ENCODE peak calls at places on chromosomes 1 and 21, in eight cellular contexts. E is GM23248, C is astrocyte, K is MM.1S, J is fibroblast of lung, H is GM23338, P is DND-41, O is H9. B is an unnamed sample.

GRCh38 chr21:40640427-40640826 is 206.5 kb downstream of the DSCAM start:
- DNase-seq in E (no peak), C (no peak), K (no peak), J (no peak), H (no peak), P (no peak), O (no peak), B (no peak)

GRCh38 chr21:44516342-44516741 is 23.7 kb downstream of the KRTAP10-1 start:
- DNase-seq in E (no peak), C (no peak), K (no peak), J (no peak), H (no peak), P (no peak), O (no peak), B (no peak)

GRCh38 chr1:40014812-40015594 is 25.5 kb upstream of the CAP1 start:
- DNase-seq in E (peak), C (peak), K (no peak), J (peak), H (no peak), P (no peak), O (no peak), B (no peak)

GRCh38 chr1:40232444-40232843 is 15.3 kb upstream of the TMCO2 start:
- DNase-seq in E (no peak), C (no peak), K (peak), J (no peak), H (no peak), P (peak), O (no peak), B (peak)

GRCh38 chr1:79547514-79547913 is 541.0 kb upstream of the ADGRL4 start:
- DNase-seq in E (no peak), C (no peak), K (no peak), J (no peak), H (no peak), P (no peak), O (no peak), B (no peak)

GRCh38 chr1:101293461-101294045 is 56.7 kb downstream of the S1PR1 start:
- DNase-seq in E (no peak), C (peak), K (no peak), J (no peak), H (no peak), P (peak), O (no peak), B (no peak)

GRCh38 chr21:36124395-36124794 is 10.5 kb upstream of the CBR3 start:
- DNase-seq in E (no peak), C (no peak), K (no peak), J (no peak), H (no peak), P (no peak), O (no peak), B (no peak)

GRCh38 chr1:172902861-172903381 is 147.8 kb downstream of the TNFSF18 start:
- DNase-seq in E (peak), C (peak), K (peak), J (peak), H (no peak), P (no peak), O (no peak), B (no peak)

GRCh38 chr1:205248793-205249601 is 21.3 kb downstream of the TMCC2 start:
- DNase-seq in E (no peak), C (peak), K (no peak), J (peak), H (no peak), P (no peak), O (no peak), B (no peak)

GRCh38 chr1:147451628-147452027 is 89.7 kb upstream of the BCL9 start:
- DNase-seq in E (no peak), C (no peak), K (no peak), J (no peak), H (no peak), P (no peak), O (no peak), B (no peak)

GRCh38 chr1:224205438-224205840 is 22.4 kb downstream of the DEGS1 start:
- DNase-seq in E (peak), C (peak), K (no peak), J (peak), H (no peak), P (peak), O (no peak), B (peak)

GRCh38 chr1:53328009-53328489 is at the start of gene LRP8:
- DNase-seq in E (peak), C (peak), K (peak), J (peak), H (peak), P (peak), O (peak), B (peak)

GRCh38 chr1:110874303-110875215 is 1.6 kb downstream of the CD53 start:
- DNase-seq in E (no peak), C (no peak), K (peak), J (no peak), H (no peak), P (peak), O (no peak), B (no peak)

GRCh38 chr1:110870721-110871388 is 2.1 kb upstream of the CD53 start:
- DNase-seq in E (no peak), C (no peak), K (no peak), J (no peak), H (peak), P (no peak), O (no peak), B (no peak)

GRCh38 chr1:110872745-110873435 is at the start of gene CD53:
- DNase-seq in E (no peak), C (no peak), K (peak), J (no peak), H (no peak), P (peak), O (no peak), B (peak)

GRCh38 chr1:110873856-110874255 is 908 bp downstream of the CD53 start:
- DNase-seq in E (no peak), C (no peak), K (peak), J (no peak), H (no peak), P (peak), O (no peak), B (no peak)

DNA sequence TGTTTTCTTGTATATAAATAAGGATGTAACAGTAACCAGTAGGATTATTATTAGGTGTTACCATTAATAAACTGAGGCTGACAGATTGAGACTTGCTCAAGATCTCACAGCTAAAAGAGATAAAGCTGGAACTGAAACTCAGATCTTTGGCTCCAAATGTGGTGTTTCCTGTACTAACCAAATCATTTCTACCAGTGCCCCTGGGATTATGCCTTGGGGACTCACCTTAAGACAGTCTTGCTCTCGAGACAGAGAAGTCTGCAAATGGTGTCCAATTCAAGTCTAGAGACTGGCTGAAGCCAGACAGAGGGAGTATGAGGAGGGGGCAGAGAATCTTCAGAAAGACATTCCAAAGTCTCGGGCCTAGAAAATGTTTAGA is 593 bp upstream of the CD53 start:
- DNase-seq in E (no peak), C (no peak), K (no peak), J (no peak), H (no peak), P (no peak), O (no peak), B (peak)
- H2AFZ ChIP-seq in E (no peak), C (no peak), K (no peak), J (no peak), H (peak), P (peak), O (no peak), B (no peak)

GRCh38 chr1:232062967-232063366 is 436.4 kb downstream of the DISC1 start:
- DNase-seq in E (no peak), C (no peak), K (no peak), J (no peak), H (no peak), P (no peak), O (no peak), B (no peak)
- H2AFZ ChIP-seq in E (no peak), C (no peak), K (no peak), J (no peak), H (no peak), P (no peak), O (no peak), B (no peak)

DNA sequence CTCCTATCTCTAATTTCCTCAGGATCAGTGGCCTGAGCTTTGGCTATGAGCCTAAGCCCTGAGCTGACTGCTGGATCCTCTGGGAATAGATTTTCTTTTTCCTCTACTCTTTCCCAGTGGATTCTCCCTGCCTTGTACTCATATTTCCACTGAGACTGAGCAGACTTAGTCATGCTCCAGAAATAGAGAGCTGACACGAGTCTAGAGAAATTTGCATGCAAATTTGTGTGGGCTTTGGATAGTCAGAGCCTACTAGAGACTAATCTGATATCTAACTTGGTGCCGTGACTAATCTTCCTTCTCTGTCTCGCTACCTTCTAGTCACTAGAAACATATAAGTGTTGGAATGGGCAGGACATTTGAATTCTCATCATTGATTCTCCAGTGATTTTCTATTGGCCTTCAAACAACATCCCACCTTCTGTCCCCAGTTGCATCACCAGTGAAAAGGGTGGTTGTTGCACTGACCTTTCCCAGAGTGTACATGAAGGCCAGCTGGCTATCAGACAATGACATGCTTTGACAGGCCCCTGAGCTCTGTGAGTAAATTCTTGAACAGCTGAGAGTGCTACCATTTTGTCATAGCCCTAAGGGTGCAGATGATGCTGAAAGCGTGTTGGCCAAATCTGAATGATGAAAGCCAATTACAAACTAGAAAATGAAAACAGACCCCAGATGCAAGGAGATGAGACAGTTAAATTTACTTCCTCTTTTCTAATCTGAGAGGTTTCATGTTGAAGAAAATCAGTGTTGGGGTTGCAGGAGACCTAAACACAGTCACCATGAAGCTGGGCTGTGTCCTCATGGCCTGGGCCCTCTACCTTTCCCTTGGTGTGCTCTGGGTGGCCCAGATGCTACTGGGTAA is at the start of gene FCRLA:
- DNase-seq in E (peak), C (peak), K (peak), J (peak), H (no peak), P (no peak), O (no peak), B (peak)
- H2AFZ ChIP-seq in E (peak), C (peak), K (peak), J (peak), H (no peak), P (no peak), O (no peak), B (no peak)

GRCh38 chr1:228190182-228190581 is 17.7 kb upstream of the OBSCN start:
- DNase-seq in E (no peak), C (no peak), K (no peak), J (no peak), H (no peak), P (no peak), O (no peak), B (no peak)

GRCh38 chr1:228182296-228183030 is 16.9 kb downstream of the IBA57 start:
- DNase-seq in E (no peak), C (no peak), K (no peak), J (no peak), H (no peak), P (no peak), O (no peak), B (no peak)

GRCh38 chr1:228181635-228182034 is 16.0 kb downstream of the IBA57 start:
- DNase-seq in E (no peak), C (no peak), K (no peak), J (no peak), H (no peak), P (no peak), O (no peak), B (no peak)

GRCh38 chr1:228181105-228181504 is 15.5 kb downstream of the IBA57 start:
- DNase-seq in E (no peak), C (no peak), K (no peak), J (no peak), H (no peak), P (no peak), O (no peak), B (no peak)

DNA sequence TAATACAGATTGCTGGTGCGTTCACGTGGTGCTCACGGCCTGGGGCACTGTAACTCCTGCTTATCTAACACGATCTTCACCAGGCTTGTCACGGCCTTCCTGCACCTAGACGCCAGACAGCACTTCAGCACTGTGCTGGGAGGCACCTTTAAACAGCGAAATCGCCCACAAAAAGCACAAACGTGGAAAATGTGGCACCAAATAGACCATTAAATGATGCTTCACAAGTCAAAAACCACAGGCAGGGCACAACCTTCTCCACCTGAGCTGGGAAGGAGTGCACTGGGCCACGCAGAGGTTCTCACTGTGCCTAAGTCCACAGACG is 20.0 kb downstream of the IBA57 start:
- DNase-seq in E (no peak), C (no peak), K (no peak), J (no peak), H (no peak), P (no peak), O (no peak), B (no peak)
- H2AFZ ChIP-seq in E (no peak), C (no peak), K (no peak), J (no peak), H (no peak), P (no peak), O (no peak), B (no peak)

DNA sequence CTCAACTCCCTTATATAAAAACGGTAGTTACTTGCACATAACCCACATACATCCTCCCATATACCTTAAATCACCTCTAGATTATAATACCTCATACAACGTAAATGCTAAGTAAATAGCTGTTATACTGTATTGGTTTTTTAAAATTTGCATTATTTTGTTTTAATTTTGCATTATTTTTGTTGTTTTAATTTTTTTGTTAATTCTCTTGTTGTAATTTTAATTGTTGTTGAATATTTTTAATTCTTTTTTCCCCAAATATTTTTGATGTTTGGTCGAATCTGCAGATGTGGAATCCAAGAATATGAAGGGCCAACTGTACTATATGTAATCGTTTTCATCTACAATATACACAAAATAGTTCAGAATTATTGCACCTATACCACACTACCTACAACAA is 23.5 kb upstream of the ACTA1 start:
- DNase-seq in E (no peak), C (no peak), K (no peak), J (no peak), H (no peak), P (no peak), O (no peak), B (no peak)
- H2AFZ ChIP-seq in E (no peak), C (no peak), K (no peak), J (no peak), H (no peak), P (no peak), O (no peak), B (no peak)

GRCh38 chr1:203475012-203475981 is at the start of gene PRELP:
- DNase-seq in E (peak), C (no peak), K (no peak), J (peak), H (peak), P (no peak), O (peak), B (no peak)
- H2AFZ ChIP-seq in E (peak), C (no peak), K (no peak), J (peak), H (peak), P (no peak), O (no peak), B (no peak)

GRCh38 chr1:29632436-29633270 is 396.3 kb downstream of the PTPRU start:
- DNase-seq in E (no peak), C (no peak), K (no peak), J (peak), H (no peak), P (no peak), O (peak), B (no peak)
- H2AFZ ChIP-seq in E (no peak), C (no peak), K (no peak), J (no peak), H (no peak), P (no peak), O (no peak), B (no peak)

GRCh38 chr1:183355797-183356196 is 62.4 kb downstream of the NMNAT2 start:
- DNase-seq in E (no peak), C (no peak), K (no peak), J (no peak), H (no peak), P (no peak), O (no peak), B (no peak)
- H2AFZ ChIP-seq in E (no peak), C (no peak), K (no peak), J (no peak), H (no peak), P (no peak), O (no peak), B (no peak)

DNA sequence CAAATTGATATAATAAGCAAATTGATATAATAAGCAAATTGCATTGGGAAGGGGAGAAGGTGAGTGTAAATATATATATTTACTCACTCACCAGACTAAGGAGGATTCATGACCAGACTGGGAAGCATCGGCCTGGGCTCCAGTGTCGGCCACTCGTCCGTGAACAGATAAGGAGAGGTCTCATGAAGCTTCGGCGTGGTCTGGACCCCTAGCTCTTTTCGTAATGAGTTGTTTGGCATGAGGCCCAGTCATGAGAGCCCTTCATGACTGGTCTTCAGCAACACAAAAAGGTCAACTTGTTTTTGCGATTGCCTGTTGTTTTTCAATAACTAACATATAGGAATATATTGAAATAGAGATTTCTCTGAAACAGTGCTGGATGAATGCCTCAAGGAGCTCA is 222.9 kb upstream of the KCNK2 start:
- DNase-seq in E (no peak), C (no peak), K (no peak), J (no peak), H (no peak), P (no peak), O (no peak), B (no peak)
- H2AFZ ChIP-seq in E (no peak), C (no peak), K (no peak), J (no peak), H (no peak), P (no peak), O (no peak), B (no peak)

B was measured in Karpas-422.